ENCODE peak calls at places on chromosomes 7 and 10, in eight cellular contexts. W, O, D, T, I, F, Y and Q are unnamed samples.
A peak's percentile ranks its signal among the peaks of the same experiment; 100 is the strongest.

GRCh38 chr7:158997110-158997453 is 140.7 kb downstream of the DYNC2I1 start:
- DNase-seq in W (no peak), O (no peak), D (no peak), T (no peak), I (no peak), F (no peak), Y (no peak), Q (no peak)

GRCh38 chr7:46146454-46147255 is 225.6 kb upstream of the IGFBP3 start:
- DNase-seq in W (no peak), O (no peak), D (peak; percentile 61), T (no peak), I (no peak), F (no peak), Y (no peak), Q (no peak)

GRCh38 chr7:6680146-6680545 is 26.6 kb downstream of the ZNF12 start:
- DNase-seq in W (no peak), O (no peak), D (no peak), T (no peak), I (no peak), F (no peak), Y (no peak), Q (no peak)

GRCh38 chr7:104971290-104972071 is 42.5 kb upstream of the KMT2E start:
- DNase-seq in W (no peak), O (no peak), D (peak; percentile 35), T (peak; percentile 66), I (no peak), F (no peak), Y (peak; percentile 61), Q (no peak)

GRCh38 chr7:120337308-120337907 is 64.4 kb downstream of the KCND2 start:
- DNase-seq in W (no peak), O (no peak), D (peak; percentile 21), T (no peak), I (no peak), F (no peak), Y (no peak), Q (no peak)

GRCh38 chr10:131123496-131123895 is 188.0 kb downstream of the TCERG1L start:
- DNase-seq in W (no peak), O (no peak), D (no peak), T (no peak), I (no peak), F (no peak), Y (no peak), Q (no peak)

GRCh38 chr7:143327903-143328302 is 12.0 kb downstream of the CLCN1 start:
- DNase-seq in W (no peak), O (no peak), D (no peak), T (no peak), I (no peak), F (no peak), Y (no peak), Q (no peak)

GRCh38 chr7:74507538-74508319 is 54.0 kb downstream of the GTF2IRD1 start:
- DNase-seq in W (no peak), O (no peak), D (no peak), T (no peak), I (no peak), F (no peak), Y (no peak), Q (no peak)

GRCh38 chr10:97851341-97852001 is 1.8 kb downstream of the GOLGA7B start:
- DNase-seq in W (no peak), O (no peak), D (no peak), T (no peak), I (no peak), F (no peak), Y (no peak), Q (no peak)

GRCh38 chr7:26500749-26501352 is 209.2 kb downstream of the SNX10 start:
- DNase-seq in W (no peak), O (no peak), D (peak; percentile 49), T (no peak), I (no peak), F (no peak), Y (no peak), Q (no peak)

GRCh38 chr7:135121868-135122267 is 26.0 kb upstream of the TMEM140 start:
- DNase-seq in W (no peak), O (no peak), D (no peak), T (no peak), I (no peak), F (no peak), Y (no peak), Q (no peak)

DNA sequence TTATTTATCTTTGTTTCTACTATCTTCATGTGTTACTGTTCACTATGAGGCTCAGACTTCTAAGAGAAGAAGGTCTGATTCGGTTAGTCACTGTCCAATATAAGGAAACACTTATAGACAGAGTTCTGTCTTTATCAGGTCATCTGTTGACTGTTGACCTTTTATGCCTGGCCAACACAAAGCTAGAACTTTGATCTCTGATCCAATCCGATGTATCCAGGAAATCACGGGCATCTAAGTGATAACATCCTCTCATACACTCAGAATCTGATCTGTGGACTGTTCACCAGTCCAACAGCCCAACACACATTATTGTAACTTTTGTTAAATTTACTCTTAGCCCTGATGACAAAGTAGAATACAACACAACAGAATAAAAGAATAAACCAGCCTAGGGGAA is 114.6 kb downstream of the SRI start:
- DNase-seq in W (no peak), O (no peak), D (no peak), T (no peak), I (no peak), F (no peak), Y (no peak), Q (no peak)
- TF ChIP-seq EP300 in W (no peak), O (no peak), D (no peak), T (no peak), I (no peak), F (no peak), Y (no peak), Q (no peak)

GRCh38 chr7:155428171-155428834 is 29.6 kb upstream of the EN2 start:
- DNase-seq in W (no peak), O (no peak), D (no peak), T (no peak), I (no peak), F (no peak), Y (no peak), Q (no peak)

GRCh38 chr7:155425946-155426345 is 32.0 kb upstream of the EN2 start:
- DNase-seq in W (no peak), O (no peak), D (no peak), T (no peak), I (no peak), F (no peak), Y (no peak), Q (no peak)

GRCh38 chr7:155427411-155428038 is 30.4 kb upstream of the EN2 start:
- DNase-seq in W (no peak), O (no peak), D (no peak), T (no peak), I (no peak), F (no peak), Y (no peak), Q (no peak)

GRCh38 chr7:155425011-155425340 is 33.0 kb upstream of the EN2 start:
- DNase-seq in W (no peak), O (no peak), D (no peak), T (no peak), I (no peak), F (no peak), Y (no peak), Q (no peak)

GRCh38 chr7:155426543-155427410 is 31.2 kb upstream of the EN2 start:
- DNase-seq in W (no peak), O (no peak), D (no peak), T (no peak), I (no peak), F (no peak), Y (no peak), Q (no peak)
- TF ChIP-seq EP300 in W (no peak), O (no peak), D (no peak), T (no peak), I (no peak), F (no peak), Y (no peak), Q (no peak)

GRCh38 chr7:52684388-52684787 is 351.0 kb upstream of the POM121L12 start:
- DNase-seq in W (no peak), O (no peak), D (no peak), T (no peak), I (no peak), F (no peak), Y (no peak), Q (no peak)
- TF ChIP-seq EP300 in W (no peak), O (no peak), D (no peak), T (no peak), I (no peak), F (no peak), Y (no peak), Q (no peak)

DNA sequence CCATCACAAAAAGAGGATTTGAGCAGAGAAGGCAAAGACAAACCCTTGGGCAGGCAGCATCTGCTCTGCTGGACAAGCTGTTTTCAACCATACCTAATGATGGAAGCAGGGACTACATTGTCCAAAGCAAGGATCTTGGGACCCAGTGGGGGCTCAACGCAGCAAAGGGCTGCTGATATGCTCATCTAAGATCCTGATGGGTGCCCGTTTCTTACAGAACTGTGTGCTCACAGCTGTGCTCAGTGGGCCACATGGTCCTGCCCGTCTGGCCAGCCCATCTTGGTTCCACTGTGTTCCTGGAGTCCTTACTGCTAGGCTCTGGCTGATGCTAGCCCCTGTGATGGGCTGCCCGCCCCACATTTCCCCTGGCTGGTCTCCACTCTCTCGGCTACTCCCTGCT is 36.1 kb downstream of the GPRIN2 start:
- DNase-seq in W (peak; percentile 55), O (no peak), D (no peak), T (peak; percentile 6), I (peak; percentile 63), F (no peak), Y (peak; percentile 22), Q (no peak)
- TF ChIP-seq EP300 in W (no peak), O (no peak), D (no peak), T (no peak), I (no peak), F (no peak), Y (no peak), Q (no peak)

GRCh38 chr7:133853706-133854276 is 273.3 kb upstream of the LRGUK start:
- DNase-seq in W (no peak), O (no peak), D (peak; percentile 82), T (peak; percentile 35), I (no peak), F (no peak), Y (peak; percentile 32), Q (peak; percentile 9)
- TF ChIP-seq EP300 in W (no peak), O (no peak), D (no peak), T (no peak), I (no peak), F (no peak), Y (no peak), Q (no peak)